ENCODE peak calls at places on chromosomes 16 and 17, in eight cellular contexts. M, E, H, F, J, U, K and N are unnamed samples.

GRCh38 chr16:88806491-88807111 is 3.0 kb downstream of the CDT1 start:
- DNase-seq in H (no peak), K (no peak), M (no peak), F (no peak), U (no peak), E (no peak), J (no peak), N (no peak)

GRCh38 chr16:3137267-3137666 is 2.4 kb downstream of the ZNF213 start:
- DNase-seq in J (no peak), M (no peak), F (no peak), K (no peak), H (no peak), U (no peak), E (no peak), N (no peak)

GRCh38 chr16:48932216-48932855 is 322.4 kb upstream of the N4BP1 start:
- DNase-seq in H (no peak), J (no peak), M (no peak), E (no peak), K (no peak), F (no peak), U (no peak), N (no peak)

GRCh38 chr17:31674305-31674704 is 184.7 kb downstream of the COPRS start:
- DNase-seq in F (peak), E (peak), K (no peak), U (no peak), H (no peak), J (no peak), M (no peak), N (no peak)

GRCh38 chr17:72822358-72823023 is 270.0 kb downstream of the SLC39A11 start:
- DNase-seq in K (no peak), J (no peak), H (no peak), E (no peak), M (no peak), F (no peak), U (no peak), N (no peak)

GRCh38 chr17:5164465-5164864 is 27.2 kb downstream of the ZNF594 start:
- DNase-seq in E (no peak), J (no peak), U (no peak), H (no peak), M (no peak), K (no peak), F (no peak), N (no peak)

GRCh38 chr17:21376835-21377690 is 906 bp downstream of the KCNJ12 start:
- DNase-seq in F (peak), K (no peak), M (no peak), E (peak), U (peak), H (no peak), J (peak), N (no peak)

GRCh38 chr16:56956756-56957155 is 5.0 kb upstream of the CETP start:
- DNase-seq in F (no peak), K (no peak), E (no peak), H (no peak), U (no peak), J (peak), M (no peak), N (no peak)

GRCh38 chr16:78040396-78040795 is 18.0 kb downstream of the CLEC3A start:
- DNase-seq in H (no peak), U (no peak), K (no peak), M (no peak), F (no peak), J (no peak), E (no peak), N (no peak)

GRCh38 chr16:24525970-24526559 is 13.3 kb upstream of the RBBP6 start:
- DNase-seq in J (no peak), F (peak), H (no peak), K (no peak), U (no peak), E (peak), M (no peak), N (no peak)

GRCh38 chr16:67562918-67563707 is 787 bp downstream of the CTCF start:
- DNase-seq in K (no peak), E (peak), H (peak), M (peak), J (peak), F (peak), U (peak), N (peak)

GRCh38 chr16:48350716-48351115 is 34.5 kb downstream of the SIAH1 start:
- DNase-seq in U (no peak), H (no peak), K (no peak), F (no peak), J (no peak), E (peak), M (no peak), N (no peak)

GRCh38 chr16:65068151-65068740 is 53.6 kb downstream of the CDH11 start:
- DNase-seq in E (peak), K (no peak), U (no peak), J (peak), H (no peak), F (peak), M (no peak), N (no peak)

GRCh38 chr17:40915199-40915661 is 22.2 kb downstream of the KRT23 start:
- DNase-seq in F (peak), H (no peak), E (peak), U (no peak), J (no peak), K (no peak), M (no peak), N (no peak)

GRCh38 chr16:89232107-89232506 is 14.6 kb downstream of the ZNF778 start:
- DNase-seq in E (no peak), H (no peak), J (no peak), U (no peak), K (no peak), M (no peak), F (no peak), N (no peak)

GRCh38 chr16:8989099-8989878 is 25.6 kb upstream of the USP7 start:
- DNase-seq in F (no peak), E (no peak), U (no peak), H (no peak), M (no peak), J (no peak), K (no peak), N (no peak)

GRCh38 chr17:77810536-77810935 is 148.0 kb upstream of the TNRC6C start:
- DNase-seq in E (peak), H (no peak), M (no peak), J (no peak), U (no peak), K (peak), F (peak), N (no peak)

GRCh38 chr17:34254146-34254545 is 939 bp upstream of the CCL2 start:
- DNase-seq in H (no peak), F (peak), U (no peak), E (peak), J (no peak), K (peak), M (no peak), N (no peak)

GRCh38 chr17:49850772-49851386 is 3.0 kb upstream of the TAC4 start:
- DNase-seq in E (no peak), K (no peak), M (peak), H (no peak), J (peak), U (no peak), F (no peak), N (no peak)

GRCh38 chr17:49235896-49236295 is 5.3 kb upstream of the PHOSPHO1 start:
- DNase-seq in U (no peak), J (no peak), E (no peak), K (no peak), M (no peak), H (no peak), F (no peak), N (no peak)

DNA sequence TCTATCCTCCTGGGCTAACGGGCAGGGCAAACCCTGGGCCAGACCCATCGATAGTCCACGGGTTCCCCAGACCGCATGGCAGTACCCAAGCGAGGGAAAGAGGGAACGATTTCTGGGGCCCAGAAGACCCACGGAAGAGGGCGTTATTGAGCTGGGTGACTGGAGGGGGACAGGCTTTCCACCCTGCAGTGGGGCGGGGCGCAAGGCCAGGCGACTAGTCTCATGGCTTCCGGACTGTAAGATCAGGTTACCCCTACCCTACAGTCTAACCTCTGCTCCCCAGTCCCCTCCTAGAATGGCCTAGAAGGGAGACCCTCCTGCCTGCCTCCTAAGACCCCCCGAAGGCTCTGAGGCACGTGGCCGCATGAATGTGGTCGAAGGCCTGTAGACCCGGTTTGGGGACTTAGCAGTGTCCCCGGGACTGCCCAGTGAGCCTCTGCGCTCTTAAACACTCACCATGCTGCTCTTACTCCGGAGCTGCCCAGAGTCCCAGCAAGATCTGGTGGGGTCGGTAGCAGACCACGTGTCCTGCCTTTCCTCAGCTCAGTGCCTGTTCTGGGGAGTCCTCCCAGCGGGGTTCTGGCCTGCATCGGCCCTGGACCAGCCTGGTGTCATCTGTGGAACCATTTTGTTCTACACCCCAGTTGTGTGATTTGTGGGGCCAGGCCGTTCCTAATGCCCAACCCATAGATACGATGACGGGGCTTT is 13.1 kb upstream of the AURKB start:
- DNase-seq in K (peak), E (peak), F (peak), H (peak), U (peak), J (peak), M (peak), N (peak)
- TF ChIP-seq CTCF in K (no peak), E (peak), F (peak), H (peak), U (no peak), J (peak), M (no peak), N (no peak)

GRCh38 chr16:6725634-6726331 is 606.9 kb upstream of the RBFOX1 start:
- DNase-seq in J (peak), U (no peak), M (no peak), H (no peak), E (no peak), F (no peak), K (no peak), N (no peak)
- TF ChIP-seq CTCF in J (no peak), U (no peak), M (no peak), H (peak), E (no peak), F (no peak), K (no peak), N (peak)

GRCh38 chr17:67379251-67379630 is 2.2 kb downstream of the PITPNC1 start:
- DNase-seq in E (no peak), J (no peak), U (no peak), F (no peak), M (no peak), K (no peak), H (no peak), N (no peak)

GRCh38 chr17:67378444-67379250 is 1.6 kb downstream of the PITPNC1 start:
- DNase-seq in K (peak), U (peak), H (peak), E (peak), F (peak), J (peak), M (peak), N (peak)

GRCh38 chr17:67376892-67377726 is at the start of gene PITPNC1:
- DNase-seq in E (peak), U (peak), H (peak), J (peak), F (peak), K (peak), M (peak), N (peak)

GRCh38 chr17:67376509-67376891 is 581 bp upstream of the PITPNC1 start:
- DNase-seq in E (no peak), J (no peak), H (peak), M (no peak), K (no peak), F (peak), U (peak), N (no peak)

DNA sequence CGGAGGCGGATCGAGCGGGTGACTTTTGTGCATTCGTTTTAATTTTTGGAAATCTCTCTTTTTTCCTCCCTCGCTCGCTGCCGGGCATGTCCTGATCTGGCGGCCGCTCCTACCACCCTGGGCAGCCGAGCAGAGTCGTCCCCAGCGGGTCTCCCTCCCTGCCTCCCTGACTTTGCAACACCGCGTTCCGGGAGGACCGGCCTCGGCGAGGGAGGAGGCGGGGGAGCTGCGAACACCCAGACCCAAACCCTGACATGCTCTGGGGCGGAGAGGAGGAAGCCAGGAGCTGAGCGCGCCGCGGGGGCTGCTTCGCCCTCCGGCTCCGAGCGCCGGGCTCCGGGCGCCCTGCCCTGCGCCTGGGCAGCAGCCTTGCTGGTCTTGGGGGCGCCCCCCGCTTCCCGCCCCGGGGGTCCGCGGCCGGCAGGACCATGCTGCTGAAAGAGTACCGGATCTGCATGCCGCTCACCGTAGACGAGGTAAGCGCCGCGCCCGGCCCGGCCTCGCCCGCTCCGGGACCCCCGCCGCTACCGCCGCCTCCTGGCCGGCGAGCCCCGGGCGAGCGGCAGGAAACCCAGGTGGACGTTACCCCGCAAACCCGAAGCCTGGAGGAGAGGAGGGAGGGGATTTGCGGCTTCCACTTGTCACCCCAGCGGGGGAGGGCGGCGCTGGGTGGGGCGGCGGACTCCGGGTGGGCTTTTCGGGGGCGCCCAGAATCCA is 804 bp downstream of the PITPNC1 start:
- DNase-seq in H (peak), J (peak), M (peak), U (peak), K (peak), F (peak), E (peak), N (peak)
- TF ChIP-seq CTCF in H (no peak), J (peak), M (peak), U (peak), K (no peak), F (peak), E (peak), N (no peak)

DNA sequence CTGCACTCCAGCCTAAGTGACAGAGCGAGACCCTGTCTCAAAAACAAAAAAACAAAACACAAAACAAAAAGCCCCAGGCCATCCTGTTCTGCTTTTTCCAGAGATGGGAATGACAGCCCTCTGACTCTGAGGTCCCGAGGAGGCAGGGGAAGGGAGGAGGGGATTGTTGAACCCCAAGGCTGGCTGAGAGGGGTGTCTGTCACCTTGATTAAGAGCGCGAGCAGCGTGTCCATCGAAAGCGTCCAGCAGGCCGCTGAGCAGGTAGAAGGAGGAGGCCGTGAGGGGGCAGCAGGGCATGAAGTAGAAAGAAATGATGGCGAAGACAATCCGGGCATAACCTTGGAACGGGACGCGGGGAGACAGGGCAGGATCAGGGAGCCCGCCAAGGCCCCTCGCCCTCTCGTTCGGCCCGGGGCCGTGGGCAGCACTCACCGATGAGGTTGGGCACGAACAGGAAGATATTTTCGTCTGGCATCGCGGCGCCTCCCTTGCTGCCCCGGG is 593 bp downstream of the CDIPT start:
- DNase-seq in M (no peak), J (peak), F (no peak), U (no peak), K (no peak), E (no peak), H (peak), N (no peak)
- TF ChIP-seq CTCF in M (no peak), J (peak), F (peak), U (no peak), K (no peak), E (peak), H (no peak), N (no peak)

GRCh38 chr17:44008205-44008909 is 3.9 kb downstream of the NAGS start:
- DNase-seq in H (no peak), U (no peak), E (no peak), J (peak), K (no peak), F (no peak), M (no peak), N (no peak)
- TF ChIP-seq CTCF in H (no peak), U (peak), E (no peak), J (peak), K (no peak), F (no peak), M (no peak), N (no peak)

DNA sequence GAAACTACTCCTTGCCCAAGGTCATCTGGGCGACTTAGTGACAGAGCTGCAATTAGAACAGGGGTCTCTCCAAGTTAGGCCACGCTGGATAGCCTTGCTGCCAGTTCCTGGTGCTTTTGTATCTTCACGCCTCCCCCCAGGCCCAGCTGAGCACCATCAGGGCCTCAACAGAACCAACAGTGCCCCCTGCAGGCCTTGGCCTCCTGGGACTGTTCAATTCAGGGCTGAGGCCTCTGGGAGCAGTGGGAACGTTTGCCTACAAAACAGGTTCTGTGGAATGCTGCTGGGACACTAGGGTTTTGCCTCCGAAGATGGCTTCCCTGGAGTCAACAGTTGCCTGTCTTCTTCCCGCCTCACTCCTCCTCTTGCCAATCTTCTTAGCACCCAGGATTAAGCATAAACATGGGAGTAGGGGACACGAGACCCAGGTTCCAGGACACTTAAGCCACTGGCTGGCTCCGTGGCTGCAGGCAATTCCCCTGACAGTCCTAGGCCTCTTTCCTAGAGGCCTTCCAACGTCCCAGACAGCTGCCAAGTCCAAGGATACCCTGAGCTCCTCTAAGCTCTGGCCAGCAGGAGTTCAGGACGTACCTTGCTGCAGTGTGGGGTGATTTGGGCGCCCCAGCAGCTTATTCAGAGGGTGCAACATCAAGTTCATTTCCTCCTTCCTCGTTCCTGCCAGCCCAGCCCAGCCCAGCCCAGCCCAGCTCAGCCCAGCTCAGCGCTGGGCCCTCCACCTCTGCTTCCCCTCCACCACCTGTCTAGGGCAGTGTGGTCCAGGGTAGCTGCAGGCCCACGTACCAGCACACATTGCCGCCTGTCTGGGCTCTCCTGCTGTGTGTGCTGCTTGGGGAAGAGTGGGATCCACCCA is 246.6 kb upstream of the RPL38 start:
- DNase-seq in J (peak), F (peak), E (peak), K (no peak), H (peak), M (peak), U (peak), N (peak)
- TF ChIP-seq CTCF in J (peak), F (peak), E (peak), K (no peak), H (peak), M (peak), U (peak), N (peak)

GRCh38 chr16:27426423-27427408 is 24.7 kb downstream of the IL21R start:
- DNase-seq in M (peak), F (peak), J (peak), H (no peak), E (peak), K (peak), U (no peak), N (peak)

GRCh38 chr16:27427538-27427937 is 25.6 kb downstream of the IL21R start:
- DNase-seq in U (no peak), F (no peak), E (no peak), J (no peak), H (no peak), M (no peak), K (no peak), N (peak)

GRCh38 chr16:27429981-27430441 is 28.0 kb downstream of the IL21R start:
- DNase-seq in U (no peak), J (no peak), E (no peak), H (no peak), K (no peak), F (no peak), M (no peak), N (no peak)

GRCh38 chr16:27429330-27429871 is 27.4 kb downstream of the IL21R start:
- DNase-seq in J (no peak), U (no peak), M (no peak), H (no peak), K (no peak), E (no peak), F (no peak), N (no peak)

GRCh38 chr16:27428035-27428785 is 26.2 kb downstream of the IL21R start:
- DNase-seq in E (no peak), U (no peak), H (no peak), M (no peak), K (no peak), J (no peak), F (no peak), N (peak)
- TF ChIP-seq CTCF in E (peak), U (no peak), H (no peak), M (no peak), K (no peak), J (peak), F (no peak), N (no peak)

GRCh38 chr16:31472559-31473203 is 729 bp downstream of the TGFB1I1 start:
- DNase-seq in M (peak), E (peak), K (peak), U (peak), F (peak), H (peak), J (peak), N (no peak)
- TF ChIP-seq CTCF in M (no peak), E (peak), K (peak), U (peak), F (peak), H (no peak), J (peak), N (peak)